ENCODE peak calls at places on chromosome 17, in nine cellular contexts. U is epithelial cell of esophagus; S is AG08395; T is stomach; L is Daoy; A is amygdala; D is hepatocyte; F is KBM-7; Z is activated CD8-positive, alpha-beta memory T cell treated with anti-CD3 and anti-CD28 coated beads for 1 hour. K is an unnamed sample.

GRCh38 chr17:75891022-75891604 is 5.6 kb downstream of the TRIM65 start:
- DNase-seq in F (no peak), S (no peak), A (no peak), U (no peak), L (no peak), T (no peak), D (no peak), Z (no peak), K (no peak)

GRCh38 chr17:39014795-39015545 is 47.8 kb upstream of the FBXO47 start:
- DNase-seq in A (no peak), L (no peak), Z (no peak), S (no peak), D (no peak), F (no peak), T (no peak), U (no peak), K (no peak)

GRCh38 chr17:46811978-46812583 is 6.4 kb downstream of the WNT3 start:
- DNase-seq in A (no peak), S (peak; percentile 82), L (peak; percentile 58), Z (no peak), D (peak; percentile 44), F (no peak), T (no peak), U (peak; percentile 50), K (peak; percentile 41)

GRCh38 chr17:49913226-49914095 is 55.5 kb upstream of the DLX4 start:
- DNase-seq in A (no peak), Z (no peak), L (peak; percentile 84), T (no peak), F (no peak), U (peak; percentile 28), D (no peak), S (peak; percentile 57), K (peak; percentile 84)

GRCh38 chr17:79242393-79242792 is 167.8 kb downstream of the ENGASE start:
- DNase-seq in L (no peak), F (no peak), Z (no peak), A (no peak), T (no peak), U (no peak), D (no peak), S (no peak), K (no peak)

GRCh38 chr17:57475786-57476185 is 219.5 kb downstream of the MSI2 start:
- DNase-seq in A (no peak), L (no peak), Z (no peak), U (no peak), S (no peak), T (no peak), F (no peak), D (no peak), K (no peak)

GRCh38 chr17:74243013-74243755 is 29.8 kb downstream of the TTYH2 start:
- DNase-seq in U (no peak), D (no peak), F (no peak), T (peak; percentile 28), Z (no peak), L (no peak), A (peak; percentile 37), S (no peak), K (no peak)

GRCh38 chr17:74362811-74363498 is 1.3 kb upstream of the BTBD17 start:
- DNase-seq in T (no peak), Z (no peak), A (peak; percentile 53), S (no peak), L (no peak), F (no peak), U (no peak), D (no peak), K (no peak)

GRCh38 chr17:62343764-62344163 is 36.6 kb upstream of the EFCAB3 start:
- DNase-seq in U (no peak), A (no peak), Z (no peak), S (no peak), T (no peak), L (no peak), F (no peak), D (no peak), K (no peak)

GRCh38 chr17:44636562-44636961 is 19.7 kb upstream of the MEIOC start:
- DNase-seq in T (no peak), Z (no peak), D (peak; percentile 53), U (peak; percentile 50), S (peak; percentile 71), F (peak; percentile 59), A (no peak), L (peak; percentile 13), K (peak; percentile 38)

GRCh38 chr17:7191571-7192270 is 12.6 kb upstream of the ASGR1 start:
- DNase-seq in F (no peak), S (peak; percentile 56), U (peak; percentile 45), A (no peak), Z (no peak), D (peak; percentile 66), L (peak; percentile 44), T (no peak), K (no peak)

GRCh38 chr17:47253541-47254402 is at the start of gene ITGB3:
- DNase-seq in L (peak; percentile 89), A (peak; percentile 36), D (peak; percentile 91), F (peak; percentile 65), S (peak; percentile 64), T (peak; percentile 74), U (peak; percentile 66), Z (peak; percentile 19), K (peak; percentile 60)

GRCh38 chr17:76716834-76717205 is 6.1 kb upstream of the MXRA7 start:
- DNase-seq in F (no peak), A (no peak), D (no peak), L (peak; percentile 79), S (peak; percentile 83), T (no peak), U (peak; percentile 64), Z (no peak), K (peak; percentile 86)

GRCh38 chr17:13209091-13209490 is 191.3 kb upstream of the ELAC2 start:
- DNase-seq in T (no peak), U (no peak), L (no peak), D (no peak), A (no peak), S (no peak), F (no peak), Z (no peak), K (no peak)

K was measured in RCC 7860.